ENCODE peak calls at places on chromosomes 7 and 10, in seven cellular contexts. J, K, T, W, X, Z and L are unnamed samples.

GRCh38 chr7:102047167-102047566 is 229.7 kb downstream of the CUX1 start:
- DNase-seq in W (no peak), K (no peak), T (no peak), X (no peak), J (no peak), Z (no peak), L (no peak)

GRCh38 chr10:129491123-129491734 is 24.2 kb downstream of the MGMT start:
- DNase-seq in X (no peak), Z (no peak), K (no peak), J (no peak), W (no peak), T (peak; percentile 25), L (no peak)

GRCh38 chr7:64799-65430 is 127.5 kb upstream of the FAM20C start:
- DNase-seq in W (peak; percentile 25), K (no peak), Z (no peak), X (no peak), T (no peak), J (no peak), L (no peak)

GRCh38 chr10:11548065-11548762 is 63.2 kb downstream of the USP6NL start:
- DNase-seq in J (no peak), W (no peak), T (no peak), K (no peak), X (no peak), Z (no peak), L (no peak)

GRCh38 chr10:44576715-44577191 is 191.9 kb upstream of the CXCL12 start:
- DNase-seq in T (peak; percentile 84), J (no peak), X (no peak), Z (no peak), W (no peak), K (no peak), L (no peak)

GRCh38 chr10:132273966-132274365 is 33.8 kb downstream of the STK32C start:
- DNase-seq in W (no peak), Z (no peak), X (no peak), J (no peak), K (no peak), T (no peak), L (no peak)

GRCh38 chr7:130363156-130363847 is 17.0 kb upstream of the CPA1 start:
- DNase-seq in X (no peak), T (peak; percentile 89), K (peak; percentile 81), J (no peak), W (no peak), Z (no peak), L (no peak)

GRCh38 chr7:29457565-29457971 is 106.1 kb upstream of the PRR15 start:
- DNase-seq in Z (no peak), K (no peak), W (no peak), X (no peak), J (no peak), T (peak; percentile 49), L (no peak)

GRCh38 chr10:97297556-97298222 is 5.3 kb upstream of the ARHGAP19 start:
- DNase-seq in K (no peak), X (no peak), J (no peak), Z (no peak), T (peak; percentile 31), W (no peak), L (no peak)

GRCh38 chr7:77309714-77310220 is 106.4 kb downstream of the GSAP start:
- DNase-seq in W (no peak), T (no peak), J (no peak), K (no peak), Z (no peak), X (no peak), L (no peak)

DNA sequence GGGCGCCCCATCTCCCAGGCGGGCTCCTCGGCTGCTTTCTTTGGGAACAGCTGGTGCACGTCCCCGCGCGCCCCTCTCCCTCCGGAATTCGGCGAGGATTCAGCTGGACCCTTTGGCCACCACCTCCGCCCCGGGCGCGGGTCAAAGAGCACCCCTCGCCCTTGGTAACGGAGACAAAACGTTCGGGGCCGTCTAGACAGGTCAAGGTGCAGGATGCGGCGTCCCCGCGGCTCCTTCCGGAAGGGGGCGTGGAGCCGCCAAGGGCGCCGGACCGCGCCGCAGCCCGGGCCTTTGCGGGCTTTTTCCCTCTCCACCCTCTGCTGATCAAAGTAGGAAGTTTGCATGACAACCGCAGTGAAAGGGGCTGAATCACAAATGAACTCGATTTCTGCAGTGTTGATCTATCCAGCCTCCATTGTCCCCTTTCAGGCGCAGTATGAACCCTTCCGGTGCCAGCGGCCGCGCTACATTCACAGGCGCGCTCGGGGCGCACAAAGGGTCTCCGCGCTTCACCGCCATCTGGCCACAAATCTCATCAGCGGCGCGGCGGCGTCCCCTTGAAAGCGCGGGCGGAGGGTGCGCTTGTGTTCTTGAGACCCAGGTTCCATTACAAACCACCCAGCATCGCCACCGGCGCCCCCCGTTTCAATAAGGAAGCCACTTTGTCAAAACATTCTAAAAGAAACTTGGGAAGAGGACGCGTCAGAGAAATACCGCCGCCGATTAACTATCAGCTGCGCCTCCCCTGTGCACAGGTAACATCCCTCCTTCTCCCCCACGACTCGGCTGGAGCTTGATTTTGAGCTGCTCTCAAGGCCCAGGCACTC is 36.4 kb downstream of the CNPY1 start:
- DNase-seq in J (no peak), X (no peak), Z (no peak), K (no peak), W (no peak), T (no peak), L (peak; percentile 65)
- TF ChIP-seq CTCF in J (no peak), X (no peak), Z (peak; percentile 42), K (no peak), W (no peak), T (no peak), L (peak; percentile 41)

DNA sequence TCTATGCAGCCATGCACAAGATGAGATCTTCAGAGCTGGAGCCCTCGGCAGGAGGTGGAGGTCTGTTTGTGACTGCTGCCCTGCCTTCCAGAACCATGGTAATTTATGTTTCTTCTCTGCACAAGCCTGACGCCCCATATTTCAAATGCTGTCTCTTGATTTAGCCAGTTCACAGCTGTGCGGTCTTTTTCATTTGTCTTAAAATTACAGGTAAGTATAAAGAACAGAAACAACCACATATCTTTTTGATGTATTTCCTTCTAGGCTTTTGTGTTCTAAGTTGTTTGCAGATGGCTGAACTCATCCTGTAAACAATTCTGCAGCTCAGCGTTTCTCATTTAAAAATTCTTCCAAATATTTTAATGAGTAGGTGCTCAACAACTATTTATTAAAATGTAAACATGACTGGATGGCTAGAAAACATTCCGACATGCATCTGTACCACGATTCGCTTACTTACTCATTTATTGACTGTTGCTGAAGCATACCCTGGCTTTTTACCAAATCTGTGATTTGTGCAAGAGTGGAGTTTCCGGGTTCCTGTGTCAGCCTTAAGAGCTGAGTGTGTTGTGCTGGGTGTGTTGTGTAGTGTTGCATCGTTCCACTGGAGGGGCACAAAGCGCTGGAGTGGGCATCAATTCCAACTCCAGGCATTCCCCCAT is 58.9 kb downstream of the PIP4K2A start:
- DNase-seq in K (peak; percentile 30), J (no peak), X (peak; percentile 72), T (peak; percentile 73), W (no peak), Z (no peak), L (no peak)
- TF ChIP-seq CTCF in K (no peak), J (no peak), X (no peak), T (peak; percentile 35), W (no peak), Z (no peak), L (no peak)

DNA sequence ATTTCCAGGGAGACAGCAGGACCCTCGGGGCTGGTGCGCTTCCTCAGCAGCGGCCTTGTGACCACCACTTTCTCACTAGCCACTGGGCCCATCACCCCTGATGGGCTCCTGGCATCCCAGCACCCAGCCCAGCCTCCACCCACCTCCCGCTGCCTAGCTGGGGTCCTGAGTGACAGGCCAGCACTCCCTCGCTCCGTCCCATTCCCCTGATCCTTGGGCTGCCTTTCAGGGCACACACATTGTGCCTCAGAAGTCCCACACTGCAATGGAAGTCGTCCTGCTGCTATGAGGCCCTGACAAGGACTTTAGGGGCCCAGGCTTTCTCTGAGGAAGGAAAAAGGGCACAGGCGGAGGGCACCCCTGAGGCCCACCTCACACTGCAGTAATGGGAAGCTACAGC is 12.4 kb downstream of the CAMK2B start:
- DNase-seq in W (no peak), T (no peak), X (no peak), J (no peak), K (no peak), Z (no peak), L (no peak)
- TF ChIP-seq CTCF in W (no peak), T (no peak), X (no peak), J (no peak), K (no peak), Z (no peak), L (no peak)

DNA sequence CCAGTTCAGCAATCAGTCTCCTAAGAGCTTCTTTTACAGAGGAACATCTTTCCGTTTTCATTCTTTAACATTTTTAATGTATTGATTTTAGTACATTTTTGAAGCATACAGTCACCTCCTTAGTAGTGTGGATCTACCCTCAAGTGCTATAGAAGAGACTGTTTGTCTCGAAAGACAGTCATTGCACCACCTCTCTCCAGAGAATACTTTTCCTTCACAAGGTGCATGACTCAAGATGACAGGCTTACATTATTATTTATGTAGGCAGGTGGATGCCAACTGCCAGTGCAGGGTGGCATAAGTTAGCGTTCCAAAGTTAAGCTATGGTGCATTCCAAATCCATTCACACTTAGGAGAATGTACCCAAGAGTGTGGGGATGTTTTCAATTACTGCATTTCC is 71.8 kb downstream of the ZEB1 start:
- DNase-seq in W (no peak), Z (no peak), J (no peak), X (no peak), T (no peak), K (peak; percentile 1), L (no peak)
- TF ChIP-seq CTCF in W (no peak), Z (no peak), J (no peak), X (no peak), T (no peak), K (no peak), L (no peak)

GRCh38 chr10:33330543-33331019 is 3.9 kb downstream of the NRP1 start:
- DNase-seq in Z (peak; percentile 77), X (peak; percentile 85), W (peak; percentile 77), T (peak; percentile 91), K (peak; percentile 64), J (peak; percentile 78), L (peak; percentile 92)
- TF ChIP-seq CTCF in Z (peak; percentile 93), X (peak; percentile 96), W (peak; percentile 90), T (peak; percentile 88), K (peak; percentile 91), J (peak; percentile 85), L (peak; percentile 89)